ENCODE peak calls at places on chromosomes 6 and 20, in eight cellular contexts. J is CD4-positive, alpha-beta memory T cell; I is HTR-8/SVneo; Q is HT1080; T is left lung; M is NCI-H1092 treated with DMSO at 0.1 percent for 48 hours; N is stromal cell of bone marrow; B is endothelial cell. O is an unnamed sample.
A peak's percentile ranks its signal among the peaks of the same experiment; 100 is the strongest.

GRCh38 chr20:61529354-61529753 is 277.3 kb downstream of the CDH4 start:
- DNase-seq in J (no peak), I (no peak), Q (no peak), T (no peak), M (no peak), N (no peak), B (no peak), O (no peak)

GRCh38 chr6:63802606-63803206 is 167.1 kb downstream of the PHF3 start:
- DNase-seq in J (no peak), I (no peak), Q (peak; percentile 20), T (no peak), M (no peak), N (no peak), B (no peak), O (peak; percentile 23)

GRCh38 chr20:35093245-35093884 is 758 bp upstream of the TRPC4AP start:
- DNase-seq in J (no peak), I (peak; percentile 54), Q (peak; percentile 85), T (no peak), M (no peak), N (peak; percentile 71), B (no peak), O (no peak)

GRCh38 chr6:33975631-33976424 is 170.1 kb downstream of the GRM4 start:
- DNase-seq in J (no peak), I (no peak), Q (no peak), T (peak; percentile 74), M (no peak), N (no peak), B (peak; percentile 41), O (no peak)

GRCh38 chr6:30447237-30447636 is 42.1 kb upstream of the HLA-E start:
- DNase-seq in J (no peak), I (no peak), Q (peak; percentile 47), T (no peak), M (no peak), N (no peak), B (peak; percentile 75), O (no peak)

GRCh38 chr6:17714879-17715860 is 8.4 kb upstream of the NUP153 start:
- DNase-seq in J (no peak), I (peak; percentile 74), Q (peak; percentile 93), T (no peak), M (no peak), N (peak; percentile 85), B (no peak), O (peak; percentile 59)

GRCh38 chr6:37731888-37732287 is 34.2 kb upstream of the MDGA1 start:
- DNase-seq in J (peak; percentile 12), I (no peak), Q (no peak), T (no peak), M (no peak), N (no peak), B (no peak), O (peak; percentile 87)

GRCh38 chr20:40508821-40509220 is 180.2 kb downstream of the MAFB start:
- DNase-seq in J (no peak), I (no peak), Q (no peak), T (no peak), M (no peak), N (no peak), B (no peak), O (no peak)

GRCh38 chr6:41289815-41290214 is 3.3 kb upstream of the TREM1 start:
- DNase-seq in J (no peak), I (no peak), Q (no peak), T (no peak), M (no peak), N (no peak), B (no peak), O (no peak)

GRCh38 chr6:137903933-137904821 is 37.1 kb downstream of the TNFAIP3 start:
- DNase-seq in J (no peak), I (no peak), Q (no peak), T (no peak), M (no peak), N (no peak), B (no peak), O (peak; percentile 42)

GRCh38 chr20:7285918-7286556 is 518.6 kb downstream of the BMP2 start:
- DNase-seq in J (no peak), I (peak; percentile 2), Q (peak; percentile 50), T (no peak), M (peak; percentile 67), N (peak; percentile 71), B (peak; percentile 76), O (peak; percentile 12)

GRCh38 chr20:48283470-48284110 is 498.3 kb upstream of the SULF2 start:
- DNase-seq in J (no peak), I (peak; percentile 68), Q (peak; percentile 73), T (no peak), M (peak; percentile 52), N (peak; percentile 75), B (peak; percentile 11), O (no peak)

GRCh38 chr20:48797275-48797825 is 30.4 kb downstream of the PREX1 start:
- DNase-seq in J (no peak), I (no peak), Q (no peak), T (peak; percentile 83), M (no peak), N (no peak), B (no peak), O (no peak)

GRCh38 chr6:146543211-146543939 is at the start of gene RAB32:
- DNase-seq in J (no peak), I (peak; percentile 70), Q (peak; percentile 91), T (peak; percentile 100), M (no peak), N (peak; percentile 94), B (peak; percentile 96), O (peak; percentile 60)

GRCh38 chr6:32799168-32799567 is 17.6 kb downstream of the HLA-DOB start:
- DNase-seq in J (no peak), I (no peak), Q (no peak), T (no peak), M (no peak), N (no peak), B (no peak), O (no peak)

GRCh38 chr6:2665169-2666070 is 85.3 kb downstream of the MYLK4 start:
- DNase-seq in J (no peak), I (no peak), Q (no peak), T (no peak), M (peak; percentile 28), N (no peak), B (no peak), O (no peak)

GRCh38 chr6:139037490-139037889 is 8.9 kb downstream of the ABRACL start:
- DNase-seq in J (no peak), I (no peak), Q (peak; percentile 11), T (no peak), M (no peak), N (peak; percentile 87), B (no peak), O (no peak)

GRCh38 chr6:53986165-53986720 is 125.0 kb upstream of the MLIP start:
- DNase-seq in J (no peak), I (peak; percentile 47), Q (peak; percentile 62), T (no peak), M (no peak), N (no peak), B (peak; percentile 52), O (peak; percentile 18)

GRCh38 chr6:45971287-45971686 is 44.4 kb downstream of the CLIC5 start:
- DNase-seq in J (no peak), I (no peak), Q (no peak), T (no peak), M (no peak), N (no peak), B (no peak), O (no peak)

GRCh38 chr6:105692630-105693212 is 289.8 kb upstream of the PREP start:
- DNase-seq in J (no peak), I (no peak), Q (no peak), T (no peak), M (no peak), N (no peak), B (no peak), O (no peak)

GRCh38 chr20:37871751-37872150 is 31.2 kb upstream of the VSTM2L start:
- DNase-seq in J (no peak), I (no peak), Q (no peak), T (no peak), M (no peak), N (no peak), B (no peak), O (no peak)

GRCh38 chr6:27177454-27178000 is 70.0 kb upstream of the PRSS16 start:
- DNase-seq in J (peak; percentile 70), I (peak; percentile 72), Q (peak; percentile 84), T (peak; percentile 89), M (peak; percentile 22), N (peak; percentile 81), B (peak; percentile 77), O (peak; percentile 78)

GRCh38 chr6:169186496-169187169 is 67.0 kb downstream of the THBS2 start:
- DNase-seq in J (no peak), I (no peak), Q (no peak), T (peak; percentile 34), M (no peak), N (no peak), B (no peak), O (no peak)

GRCh38 chr6:41626022-41626421 is 12.2 kb upstream of the MDFI start:
- DNase-seq in J (no peak), I (no peak), Q (no peak), T (no peak), M (no peak), N (no peak), B (no peak), O (no peak)

GRCh38 chr6:72739368-72739779 is 117.5 kb downstream of the KCNQ5 start:
- DNase-seq in J (no peak), I (no peak), Q (no peak), T (no peak), M (no peak), N (no peak), B (no peak), O (peak; percentile 44)

GRCh38 chr6:111552241-111552744 is 53.4 kb downstream of the TRAF3IP2 start:
- DNase-seq in J (no peak), I (peak; percentile 81), Q (peak; percentile 70), T (no peak), M (peak; percentile 98), N (peak; percentile 92), B (no peak), O (no peak)

GRCh38 chr6:136404627-136405310 is 115.1 kb upstream of the BCLAF1 start:
- DNase-seq in J (no peak), I (no peak), Q (no peak), T (no peak), M (no peak), N (no peak), B (no peak), O (no peak)

GRCh38 chr20:46365483-46366215 is 40.8 kb downstream of the ELMO2 start:
- DNase-seq in J (peak; percentile 43), I (no peak), Q (no peak), T (no peak), M (no peak), N (no peak), B (no peak), O (no peak)

GRCh38 chr6:32785781-32786533 is 22.6 kb upstream of the HLA-DQB2 start:
- DNase-seq in J (peak; percentile 47), I (peak; percentile 60), Q (peak; percentile 52), T (no peak), M (peak; percentile 25), N (peak; percentile 57), B (peak; percentile 42), O (peak; percentile 55)

GRCh38 chr6:71333700-71334099 is 45.1 kb downstream of the OGFRL1 start:
- DNase-seq in J (no peak), I (peak; percentile 39), Q (peak; percentile 82), T (no peak), M (no peak), N (peak; percentile 92), B (no peak), O (no peak)

GRCh38 chr6:41098366-41098765 is 25.6 kb downstream of the NFYA start:
- DNase-seq in J (no peak), I (no peak), Q (no peak), T (no peak), M (no peak), N (no peak), B (no peak), O (no peak)

GRCh38 chr6:155273438-155273837 is 9.6 kb downstream of the CLDN20 start:
- DNase-seq in J (no peak), I (peak; percentile 22), Q (peak; percentile 100), T (no peak), M (no peak), N (peak; percentile 63), B (peak; percentile 52), O (no peak)

O was measured in GM13976.